ENCODE peak calls at places on chromosomes 11 and 22, in four cellular contexts. H, U, N and L are unnamed samples.

GRCh38 chr11:129225190-129225589 is 33.1 kb upstream of the ARHGAP32 start:
- DNase-seq in H (peak; percentile 77), U (peak; percentile 82), N (no peak), L (peak; percentile 78)

GRCh38 chr11:5605849-5606248 is 9.4 kb downstream of the TRIM6 start:
- DNase-seq in H (peak; percentile 93), U (peak; percentile 91), N (no peak), L (peak; percentile 72)

GRCh38 chr11:984576-984975 is 51.9 kb downstream of the MUC6 start:
- DNase-seq in H (no peak), U (no peak), N (no peak), L (no peak)

GRCh38 chr11:59556883-59557205 is 45.5 kb downstream of the OR4D9 start:
- DNase-seq in H (peak; percentile 28), U (no peak), N (no peak), L (no peak)

GRCh38 chr11:41612415-41612814 is 153.0 kb upstream of the LRRC4C start:
- DNase-seq in H (no peak), U (no peak), N (no peak), L (no peak)

GRCh38 chr11:10019906-10020682 is 273.9 kb downstream of the SBF2 start:
- DNase-seq in H (no peak), U (no peak), N (no peak), L (no peak)

GRCh38 chr11:72833083-72833733 is 19.0 kb downstream of the ATG16L2 start:
- DNase-seq in H (no peak), U (no peak), N (no peak), L (no peak)

GRCh38 chr11:96227244-96227643 is 115.8 kb downstream of the MAML2 start:
- DNase-seq in H (no peak), U (peak; percentile 43), N (no peak), L (peak; percentile 67)

GRCh38 chr11:2776351-2777061 is 76.7 kb upstream of the KCNQ1OT1 start:
- DNase-seq in H (no peak), U (no peak), N (no peak), L (no peak)

GRCh38 chr11:13955971-13956421 is 6.5 kb upstream of the SPON1 start:
- DNase-seq in H (peak; percentile 33), U (peak; percentile 53), N (peak; percentile 32), L (no peak)

GRCh38 chr11:89177691-89178231 is at the start of gene TYR:
- DNase-seq in H (no peak), U (no peak), N (no peak), L (no peak)

GRCh38 chr22:40709752-40710413 is 30.6 kb downstream of the MCHR1 start:
- DNase-seq in H (no peak), U (no peak), N (no peak), L (no peak)

GRCh38 chr11:121321614-121322243 is 29.2 kb downstream of the SC5D start:
- DNase-seq in H (no peak), U (no peak), N (peak; percentile 6), L (no peak)

GRCh38 chr22:19708323-19709011 is 5.8 kb upstream of the SEPTIN5 start:
- DNase-seq in H (no peak), U (no peak), N (no peak), L (no peak)

GRCh38 chr11:17423533-17424310 is 35.3 kb upstream of the KCNJ11 start:
- DNase-seq in H (no peak), U (no peak), N (no peak), L (no peak)

GRCh38 chr11:77590194-77590591 is 440 bp downstream of the AQP11 start:
- DNase-seq in H (peak; percentile 21), U (peak; percentile 53), N (no peak), L (no peak)

GRCh38 chr11:121351089-121351488 is 58.5 kb downstream of the SC5D start:
- DNase-seq in H (no peak), U (no peak), N (no peak), L (no peak)

GRCh38 chr11:93648168-93648567 is 13.3 kb upstream of the CEP295 start:
- DNase-seq in H (peak; percentile 16), U (peak; percentile 28), N (no peak), L (no peak)